ENCODE peak calls at places on chromosomes 13 and 19, in nine cellular contexts. Q, X, P, Y, U, S, T, H and J are unnamed samples.

GRCh38 chr13:65959305-65959704 is 1270.8 kb downstream of the PCDH9 start:
- DNase-seq in Q (no peak), X (no peak), P (no peak), Y (no peak), U (no peak), S (no peak), T (no peak), H (no peak), J (no peak)

GRCh38 chr13:50421457-50422130 is 406.4 kb downstream of the KCNRG start:
- DNase-seq in Q (no peak), X (no peak), P (no peak), Y (no peak), U (no peak), S (no peak), T (no peak), H (no peak), J (no peak)

GRCh38 chr13:95288899-95289500 is 12.3 kb downstream of the ABCC4 start:
- DNase-seq in Q (no peak), X (no peak), P (no peak), Y (no peak), U (no peak), S (no peak), T (no peak), H (peak), J (no peak)

GRCh38 chr19:45069056-45069455 is 7.2 kb downstream of the ZNF296 start:
- DNase-seq in Q (no peak), X (no peak), P (no peak), Y (no peak), U (no peak), S (no peak), T (no peak), H (no peak), J (no peak)

GRCh38 chr19:3193256-3194062 is 7.7 kb downstream of the NCLN start:
- DNase-seq in Q (no peak), X (no peak), P (no peak), Y (no peak), U (no peak), S (no peak), T (no peak), H (peak), J (no peak)

GRCh38 chr19:6828698-6829633 is 56.5 kb downstream of the VAV1 start:
- DNase-seq in Q (no peak), X (peak), P (no peak), Y (peak), U (peak), S (peak), T (no peak), H (peak), J (peak)

GRCh38 chr13:78742659-78743058 is 83.7 kb upstream of the OBI1 start:
- DNase-seq in Q (no peak), X (no peak), P (no peak), Y (no peak), U (no peak), S (no peak), T (no peak), H (no peak), J (no peak)

GRCh38 chr19:19543640-19544039 is 5.6 kb downstream of the CILP2 start:
- DNase-seq in Q (no peak), X (no peak), P (no peak), Y (no peak), U (no peak), S (no peak), T (no peak), H (no peak), J (no peak)

GRCh38 chr13:79434578-79434977 is 28.5 kb upstream of the RBM26 start:
- DNase-seq in Q (peak), X (no peak), P (no peak), Y (no peak), U (no peak), S (no peak), T (no peak), H (no peak), J (no peak)

GRCh38 chr19:48510421-48511268 is 990 bp downstream of the LMTK3 start:
- DNase-seq in Q (no peak), X (peak), P (no peak), Y (peak), U (peak), S (peak), T (peak), H (peak), J (no peak)

GRCh38 chr19:14871619-14872230 is 14.2 kb downstream of the OR7A17 start:
- DNase-seq in Q (peak), X (no peak), P (no peak), Y (no peak), U (no peak), S (no peak), T (no peak), H (peak), J (no peak)

GRCh38 chr13:54945978-54946377 is 1917.4 kb downstream of the OLFM4 start:
- DNase-seq in Q (no peak), X (no peak), P (no peak), Y (no peak), U (no peak), S (no peak), T (no peak), H (no peak), J (no peak)

GRCh38 chr13:20713751-20714150 is 10.3 kb downstream of the IL17D start:
- DNase-seq in Q (peak), X (no peak), P (peak), Y (peak), U (no peak), S (no peak), T (no peak), H (no peak), J (no peak)

GRCh38 chr19:43444531-43445340 is 20.7 kb downstream of the LYPD3 start:
- DNase-seq in Q (no peak), X (no peak), P (no peak), Y (no peak), U (no peak), S (no peak), T (no peak), H (peak), J (no peak)

GRCh38 chr13:51883226-51883600 is 21.4 kb downstream of the CCDC70 start:
- DNase-seq in Q (no peak), X (no peak), P (no peak), Y (no peak), U (no peak), S (no peak), T (no peak), H (no peak), J (no peak)

GRCh38 chr19:21321996-21322395 is 7.2 kb downstream of the ZNF708 start:
- DNase-seq in Q (no peak), X (no peak), P (no peak), Y (no peak), U (no peak), S (no peak), T (no peak), H (no peak), J (no peak)

GRCh38 chr13:33057019-33057785 is 41.0 kb downstream of the KL start:
- DNase-seq in Q (peak), X (no peak), P (no peak), Y (no peak), U (no peak), S (no peak), T (no peak), H (peak), J (peak)

GRCh38 chr13:48564046-48564445 is 31.2 kb upstream of the RCBTB2 start:
- DNase-seq in Q (peak), X (no peak), P (no peak), Y (no peak), U (no peak), S (no peak), T (no peak), H (no peak), J (no peak)

GRCh38 chr13:76597868-76598267 is 288.3 kb downstream of the KCTD12 start:
- DNase-seq in Q (no peak), X (no peak), P (no peak), Y (no peak), U (no peak), S (no peak), T (no peak), H (no peak), J (no peak)

GRCh38 chr13:38391341-38391740 is 41.7 kb downstream of the UFM1 start:
- DNase-seq in Q (no peak), X (no peak), P (no peak), Y (no peak), U (no peak), S (no peak), T (no peak), H (no peak), J (no peak)

GRCh38 chr13:61774903-61775302 is 359.3 kb upstream of the PCDH20 start:
- DNase-seq in Q (no peak), X (no peak), P (no peak), Y (no peak), U (no peak), S (no peak), T (no peak), H (no peak), J (no peak)

GRCh38 chr13:99425485-99426341 is 75.6 kb upstream of the TM9SF2 start:
- DNase-seq in Q (no peak), X (peak), P (no peak), Y (no peak), U (peak), S (no peak), T (peak), H (peak), J (peak)

GRCh38 chr13:73547239-73547638 is 488.4 kb downstream of the KLF5 start:
- DNase-seq in Q (no peak), X (no peak), P (no peak), Y (no peak), U (no peak), S (no peak), T (no peak), H (no peak), J (no peak)

GRCh38 chr13:73717632-73718031 is 416.6 kb downstream of the KLF12 start:
- DNase-seq in Q (peak), X (no peak), P (no peak), Y (no peak), U (no peak), S (no peak), T (no peak), H (peak), J (no peak)

GRCh38 chr13:29936051-29936813 is 85.8 kb upstream of the UBL3 start:
- DNase-seq in Q (no peak), X (no peak), P (no peak), Y (no peak), U (peak), S (no peak), T (no peak), H (no peak), J (no peak)

GRCh38 chr13:60851378-60851777 is 454.4 kb downstream of the TDRD3 start:
- DNase-seq in Q (no peak), X (no peak), P (no peak), Y (no peak), U (no peak), S (no peak), T (no peak), H (no peak), J (no peak)

GRCh38 chr13:106417467-106418110 is 117.9 kb downstream of the EFNB2 start:
- DNase-seq in Q (no peak), X (no peak), P (no peak), Y (no peak), U (no peak), S (no peak), T (no peak), H (no peak), J (no peak)